ENCODE peak calls at places on chromosomes 2 and 18, in five cellular contexts. P is ACHN, W is A172, R is heart left ventricle, E is NCI-H82. K is an unnamed sample.
A peak's percentile ranks its signal among the peaks of the same experiment; 100 is the strongest.

GRCh38 chr2:142165790-142166189 is 35.0 kb upstream of the LRP1B start:
- DNase-seq in P (peak; percentile 71), W (peak; percentile 74), R (no peak), E (peak; percentile 81), K (peak; percentile 24)

GRCh38 chr2:69138247-69138754 is 125.3 kb downstream of the ANTXR1 start:
- DNase-seq in P (peak; percentile 90), W (peak; percentile 92), R (no peak), E (no peak), K (peak; percentile 58)

GRCh38 chr2:85588218-85589044 is 4.2 kb downstream of the VAMP5 start:
- DNase-seq in P (no peak), W (no peak), R (no peak), E (no peak), K (no peak)

GRCh38 chr18:30044496-30044895 is 998.0 kb downstream of the DSC3 start:
- DNase-seq in P (no peak), W (no peak), R (no peak), E (no peak), K (no peak)

GRCh38 chr2:8482432-8482831 is 199.4 kb upstream of the ID2 start:
- DNase-seq in P (no peak), W (no peak), R (no peak), E (no peak), K (no peak)

GRCh38 chr2:30325542-30326328 is 94.4 kb downstream of the LBH start:
- DNase-seq in P (no peak), W (no peak), R (no peak), E (peak; percentile 95), K (no peak)

GRCh38 chr18:37219257-37219656 is 346.3 kb downstream of the CELF4 start:
- DNase-seq in P (no peak), W (no peak), R (no peak), E (no peak), K (no peak)

GRCh38 chr2:189581354-189582139 is 961 bp upstream of the SLC40A1 start:
- DNase-seq in P (peak; percentile 33), W (no peak), R (peak; percentile 28), E (peak; percentile 40), K (peak; percentile 12)

GRCh38 chr18:24538421-24539264 is 78.2 kb downstream of the HRH4 start:
- DNase-seq in P (no peak), W (no peak), R (no peak), E (peak; percentile 52), K (no peak)

GRCh38 chr2:56121995-56122394 is 61.8 kb upstream of the CCDC85A start:
- DNase-seq in P (no peak), W (no peak), R (no peak), E (no peak), K (no peak)

GRCh38 chr2:234161932-234162331 is 111.4 kb downstream of the SPP2 start:
- DNase-seq in P (no peak), W (no peak), R (no peak), E (no peak), K (no peak)